ENCODE peak calls at places on chromosomes 4 and X, in ten cellular contexts. One of them, this sample, is unnamed.

GRCh38 chrX:148043456-148043855 is 62.3 kb downstream of the FMR1NB start:
- DNase-seq in activated T-helper 1 cell treated with anti-CD3 and anti-CD28 coated beads, Interleukin-2, amount 50 U/mL, for 16 hours: no peak
- DNase-seq in fibroblast of gingiva: peak; percentile 2
- DNase-seq in SW480: no peak
- DNase-seq in T-helper 1 cell: no peak
- DNase-seq in HuH-7: no peak
- DNase-seq in fibroblast of lung: peak; percentile 13
- DNase-seq in H54: no peak
- DNase-seq in sciatic nerve: no peak
- DNase-seq in memory B cell: no peak
- DNase-seq in this sample: no peak

GRCh38 chr4:102354671-102355454 is 9.6 kb upstream of the SLC39A8 start:
- DNase-seq in SW480: no peak
- DNase-seq in H54: no peak
- DNase-seq in memory B cell: no peak
- DNase-seq in activated T-helper 1 cell treated with anti-CD3 and anti-CD28 coated beads, Interleukin-2, amount 50 U/mL, for 16 hours: no peak
- DNase-seq in sciatic nerve: no peak
- DNase-seq in fibroblast of gingiva: no peak
- DNase-seq in T-helper 1 cell: no peak
- DNase-seq in HuH-7: no peak
- DNase-seq in fibroblast of lung: no peak
- DNase-seq in this sample: no peak

GRCh38 chrX:153688900-153689590 is 1.3 kb downstream of the SLC6A8 start:
- DNase-seq in fibroblast of lung: peak; percentile 43
- DNase-seq in sciatic nerve: no peak
- DNase-seq in SW480: peak; percentile 36
- DNase-seq in memory B cell: no peak
- DNase-seq in HuH-7: no peak
- DNase-seq in activated T-helper 1 cell treated with anti-CD3 and anti-CD28 coated beads, Interleukin-2, amount 50 U/mL, for 16 hours: no peak
- DNase-seq in fibroblast of gingiva: peak; percentile 56
- DNase-seq in H54: no peak
- DNase-seq in T-helper 1 cell: no peak
- DNase-seq in this sample: no peak

GRCh38 chr4:97504713-97505112 is 638.6 kb downstream of the STPG2 start:
- DNase-seq in H54: no peak
- DNase-seq in activated T-helper 1 cell treated with anti-CD3 and anti-CD28 coated beads, Interleukin-2, amount 50 U/mL, for 16 hours: no peak
- DNase-seq in SW480: no peak
- DNase-seq in fibroblast of lung: no peak
- DNase-seq in memory B cell: no peak
- DNase-seq in HuH-7: no peak
- DNase-seq in T-helper 1 cell: no peak
- DNase-seq in fibroblast of gingiva: no peak
- DNase-seq in sciatic nerve: no peak
- DNase-seq in this sample: no peak

GRCh38 chr4:187903700-187904099 is 91.9 kb upstream of the ZFP42 start:
- DNase-seq in sciatic nerve: no peak
- DNase-seq in memory B cell: no peak
- DNase-seq in activated T-helper 1 cell treated with anti-CD3 and anti-CD28 coated beads, Interleukin-2, amount 50 U/mL, for 16 hours: no peak
- DNase-seq in T-helper 1 cell: no peak
- DNase-seq in SW480: no peak
- DNase-seq in HuH-7: no peak
- DNase-seq in fibroblast of lung: no peak
- DNase-seq in H54: no peak
- DNase-seq in fibroblast of gingiva: no peak
- DNase-seq in this sample: no peak

GRCh38 chrX:54615109-54615508 is 85.1 kb downstream of the GNL3L start:
- DNase-seq in T-helper 1 cell: no peak
- DNase-seq in fibroblast of lung: no peak
- DNase-seq in memory B cell: no peak
- DNase-seq in HuH-7: no peak
- DNase-seq in activated T-helper 1 cell treated with anti-CD3 and anti-CD28 coated beads, Interleukin-2, amount 50 U/mL, for 16 hours: no peak
- DNase-seq in sciatic nerve: no peak
- DNase-seq in H54: no peak
- DNase-seq in fibroblast of gingiva: no peak
- DNase-seq in SW480: no peak
- DNase-seq in this sample: no peak

GRCh38 chr4:48801739-48802138 is 21.7 kb upstream of the FRYL start:
- DNase-seq in T-helper 1 cell: no peak
- DNase-seq in SW480: no peak
- DNase-seq in fibroblast of lung: peak; percentile 8
- DNase-seq in HuH-7: no peak
- DNase-seq in H54: no peak
- DNase-seq in activated T-helper 1 cell treated with anti-CD3 and anti-CD28 coated beads, Interleukin-2, amount 50 U/mL, for 16 hours: no peak
- DNase-seq in sciatic nerve: no peak
- DNase-seq in memory B cell: no peak
- DNase-seq in fibroblast of gingiva: no peak
- DNase-seq in this sample: no peak

GRCh38 chr4:138259801-138260200 is 17.7 kb upstream of the SLC7A11 start:
- DNase-seq in fibroblast of gingiva: no peak
- DNase-seq in activated T-helper 1 cell treated with anti-CD3 and anti-CD28 coated beads, Interleukin-2, amount 50 U/mL, for 16 hours: no peak
- DNase-seq in HuH-7: no peak
- DNase-seq in sciatic nerve: no peak
- DNase-seq in memory B cell: no peak
- DNase-seq in H54: no peak
- DNase-seq in T-helper 1 cell: no peak
- DNase-seq in SW480: peak; percentile 41
- DNase-seq in fibroblast of lung: peak; percentile 62
- DNase-seq in this sample: no peak

GRCh38 chr4:22482250-22483127 is 33.4 kb downstream of the ADGRA3 start:
- DNase-seq in fibroblast of lung: no peak
- DNase-seq in sciatic nerve: no peak
- DNase-seq in H54: no peak
- DNase-seq in fibroblast of gingiva: no peak
- DNase-seq in SW480: no peak
- DNase-seq in HuH-7: no peak
- DNase-seq in activated T-helper 1 cell treated with anti-CD3 and anti-CD28 coated beads, Interleukin-2, amount 50 U/mL, for 16 hours: no peak
- DNase-seq in T-helper 1 cell: no peak
- DNase-seq in memory B cell: no peak
- DNase-seq in this sample: no peak

GRCh38 chr4:184313710-184314659 is 96.3 kb upstream of the ENPP6 start:
- DNase-seq in H54: no peak
- DNase-seq in fibroblast of gingiva: no peak
- DNase-seq in sciatic nerve: no peak
- DNase-seq in memory B cell: peak; percentile 38
- DNase-seq in SW480: no peak
- DNase-seq in activated T-helper 1 cell treated with anti-CD3 and anti-CD28 coated beads, Interleukin-2, amount 50 U/mL, for 16 hours: no peak
- DNase-seq in fibroblast of lung: no peak
- DNase-seq in HuH-7: no peak
- DNase-seq in T-helper 1 cell: no peak
- DNase-seq in this sample: peak; percentile 40

GRCh38 chrX:36898301-36898700 is 109.9 kb upstream of the FAM47C start:
- DNase-seq in fibroblast of gingiva: no peak
- DNase-seq in sciatic nerve: no peak
- DNase-seq in memory B cell: no peak
- DNase-seq in H54: no peak
- DNase-seq in T-helper 1 cell: no peak
- DNase-seq in activated T-helper 1 cell treated with anti-CD3 and anti-CD28 coated beads, Interleukin-2, amount 50 U/mL, for 16 hours: no peak
- DNase-seq in fibroblast of lung: peak; percentile 0
- DNase-seq in HuH-7: peak; percentile 0
- DNase-seq in SW480: peak; percentile 14
- DNase-seq in this sample: no peak

GRCh38 chr4:43130228-43131021 is 237.9 kb downstream of the GRXCR1 start:
- DNase-seq in memory B cell: no peak
- DNase-seq in HuH-7: no peak
- DNase-seq in H54: no peak
- DNase-seq in fibroblast of gingiva: no peak
- DNase-seq in sciatic nerve: no peak
- DNase-seq in SW480: no peak
- DNase-seq in T-helper 1 cell: no peak
- DNase-seq in fibroblast of lung: no peak
- DNase-seq in activated T-helper 1 cell treated with anti-CD3 and anti-CD28 coated beads, Interleukin-2, amount 50 U/mL, for 16 hours: no peak
- DNase-seq in this sample: no peak

GRCh38 chr4:931194-931959 is 739 bp downstream of the GAK start:
- DNase-seq in fibroblast of gingiva: peak; percentile 30
- DNase-seq in fibroblast of lung: peak; percentile 24
- DNase-seq in H54: peak; percentile 80
- DNase-seq in SW480: peak; percentile 12
- DNase-seq in HuH-7: no peak
- DNase-seq in T-helper 1 cell: no peak
- DNase-seq in activated T-helper 1 cell treated with anti-CD3 and anti-CD28 coated beads, Interleukin-2, amount 50 U/mL, for 16 hours: peak; percentile 11
- DNase-seq in sciatic nerve: no peak
- DNase-seq in memory B cell: no peak
- DNase-seq in this sample: no peak

GRCh38 chr4:106494066-106494465 is 125.5 kb upstream of the GIMD1 start:
- DNase-seq in HuH-7: no peak
- DNase-seq in activated T-helper 1 cell treated with anti-CD3 and anti-CD28 coated beads, Interleukin-2, amount 50 U/mL, for 16 hours: no peak
- DNase-seq in fibroblast of gingiva: peak; percentile 42
- DNase-seq in sciatic nerve: no peak
- DNase-seq in fibroblast of lung: peak; percentile 4
- DNase-seq in memory B cell: no peak
- DNase-seq in T-helper 1 cell: no peak
- DNase-seq in H54: no peak
- DNase-seq in SW480: no peak
- DNase-seq in this sample: no peak

GRCh38 chr4:16415751-16416150 is 189.5 kb upstream of the TAPT1 start:
- DNase-seq in sciatic nerve: no peak
- DNase-seq in HuH-7: no peak
- DNase-seq in SW480: no peak
- DNase-seq in fibroblast of gingiva: no peak
- DNase-seq in memory B cell: no peak
- DNase-seq in H54: no peak
- DNase-seq in fibroblast of lung: no peak
- DNase-seq in activated T-helper 1 cell treated with anti-CD3 and anti-CD28 coated beads, Interleukin-2, amount 50 U/mL, for 16 hours: no peak
- DNase-seq in T-helper 1 cell: no peak
- DNase-seq in this sample: no peak

GRCh38 chr4:17013382-17014006 is 115.0 kb upstream of the LDB2 start:
- DNase-seq in fibroblast of lung: no peak
- DNase-seq in HuH-7: no peak
- DNase-seq in SW480: no peak
- DNase-seq in activated T-helper 1 cell treated with anti-CD3 and anti-CD28 coated beads, Interleukin-2, amount 50 U/mL, for 16 hours: no peak
- DNase-seq in T-helper 1 cell: no peak
- DNase-seq in H54: no peak
- DNase-seq in sciatic nerve: no peak
- DNase-seq in memory B cell: no peak
- DNase-seq in fibroblast of gingiva: no peak
- DNase-seq in this sample: no peak

GRCh38 chr4:94406668-94407437 is 44.9 kb upstream of the PDLIM5 start:
- DNase-seq in fibroblast of gingiva: peak; percentile 76
- DNase-seq in H54: no peak
- DNase-seq in memory B cell: peak; percentile 56
- DNase-seq in fibroblast of lung: peak; percentile 92
- DNase-seq in T-helper 1 cell: peak; percentile 31
- DNase-seq in activated T-helper 1 cell treated with anti-CD3 and anti-CD28 coated beads, Interleukin-2, amount 50 U/mL, for 16 hours: peak; percentile 12
- DNase-seq in HuH-7: no peak
- DNase-seq in sciatic nerve: peak; percentile 84
- DNase-seq in SW480: peak; percentile 73
- DNase-seq in this sample: no peak